ENCODE peak calls at places on chromosomes 1 and 21, in four cellular contexts. G is IMR-90, L is psoas muscle, P is thoracic aorta. M is an unnamed sample.

GRCh38 chr21:25283720-25284119 is 323.6 kb downstream of the MRPL39 start:
- DNase-seq in G (peak; percentile 56), L (no peak), P (no peak), M (no peak)

GRCh38 chr1:23825076-23825761 is at the start of gene HMGCL:
- DNase-seq in G (peak; percentile 84), L (peak; percentile 93), P (peak; percentile 70), M (peak; percentile 78)

GRCh38 chr1:28910379-28911125 is 3.8 kb upstream of the EPB41 start:
- DNase-seq in G (no peak), L (no peak), P (no peak), M (no peak)

GRCh38 chr1:230424440-230425251 is 1.5 kb downstream of the PGBD5 start:
- DNase-seq in G (no peak), L (no peak), P (no peak), M (no peak)

GRCh38 chr1:151972533-151973270 is 21.0 kb downstream of the S100A10 start:
- DNase-seq in G (peak; percentile 87), L (no peak), P (no peak), M (no peak)

GRCh38 chr1:156596426-156596825 is 4.8 kb downstream of the NAXE start:
- DNase-seq in G (no peak), L (no peak), P (no peak), M (no peak)

GRCh38 chr1:159056069-159056698 is 20.4 kb downstream of the AIM2 start:
- DNase-seq in G (no peak), L (no peak), P (no peak), M (no peak)

GRCh38 chr1:168065511-168065910 is 71.2 kb downstream of the GPR161 start:
- DNase-seq in G (no peak), L (no peak), P (no peak), M (no peak)

GRCh38 chr21:46055863-46056281 is 42.0 kb upstream of the COL6A2 start:
- DNase-seq in G (peak; percentile 50), L (peak; percentile 61), P (no peak), M (no peak)

GRCh38 chr1:184507165-184507564 is 120.3 kb downstream of the C1orf21 start:
- DNase-seq in G (no peak), L (no peak), P (no peak), M (no peak)

GRCh38 chr1:32051706-32052105 is 21.0 kb upstream of the TMEM39B start:
- DNase-seq in G (no peak), L (no peak), P (no peak), M (no peak)

GRCh38 chr1:65332821-65333220 is 23.5 kb downstream of the DNAJC6 start:
- DNase-seq in G (no peak), L (no peak), P (no peak), M (no peak)

GRCh38 chr1:182227864-182228547 is 163.6 kb downstream of the GLUL start:
- DNase-seq in G (no peak), L (no peak), P (no peak), M (no peak)

GRCh38 chr1:172978595-172978994 is 72.1 kb downstream of the TNFSF18 start:
- DNase-seq in G (no peak), L (no peak), P (no peak), M (no peak)

GRCh38 chr1:206685256-206685748 is 597 bp downstream of the MAPKAPK2 start:
- DNase-seq in G (peak; percentile 53), L (peak; percentile 58), P (no peak), M (peak; percentile 17)

GRCh38 chr21:28445081-28445830 is 547.4 kb downstream of the LTN1 start:
- DNase-seq in G (peak; percentile 91), L (no peak), P (no peak), M (no peak)

GRCh38 chr1:229340496-229340895 is 2.4 kb downstream of the CCSAP start:
- DNase-seq in G (no peak), L (no peak), P (no peak), M (no peak)

GRCh38 chr1:212828395-212828794 is 19.1 kb downstream of the SPATA45 start:
- DNase-seq in G (no peak), L (no peak), P (no peak), M (no peak)

GRCh38 chr1:108862017-108862610 is 5.2 kb upstream of the AKNAD1 start:
- DNase-seq in G (no peak), L (no peak), P (no peak), M (no peak)

DNA sequence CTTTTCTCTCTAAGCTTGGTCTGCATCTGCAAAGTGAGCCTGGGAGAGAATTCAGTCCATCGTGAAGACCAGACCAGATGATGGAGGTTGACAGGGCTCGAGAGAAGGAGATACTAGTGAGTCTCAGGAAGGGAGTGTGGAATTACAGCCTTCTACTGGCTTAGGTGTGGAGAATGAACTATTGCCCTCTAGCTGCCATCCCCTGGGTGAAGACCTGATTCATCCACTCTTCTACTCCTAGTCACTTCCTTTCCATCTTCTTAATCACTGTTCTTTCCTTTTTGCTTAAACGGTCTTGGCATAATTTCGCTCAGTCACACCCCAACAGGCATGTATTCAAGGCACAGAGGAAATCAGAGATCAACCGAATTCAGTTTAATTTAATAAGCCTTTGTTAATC is 34.0 kb upstream of the HSD17B7 start:
- DNase-seq in G (peak; percentile 28), L (no peak), P (no peak), M (no peak)
- TF ChIP-seq CTCF in G (no peak), L (no peak), P (no peak), M (no peak)

DNA sequence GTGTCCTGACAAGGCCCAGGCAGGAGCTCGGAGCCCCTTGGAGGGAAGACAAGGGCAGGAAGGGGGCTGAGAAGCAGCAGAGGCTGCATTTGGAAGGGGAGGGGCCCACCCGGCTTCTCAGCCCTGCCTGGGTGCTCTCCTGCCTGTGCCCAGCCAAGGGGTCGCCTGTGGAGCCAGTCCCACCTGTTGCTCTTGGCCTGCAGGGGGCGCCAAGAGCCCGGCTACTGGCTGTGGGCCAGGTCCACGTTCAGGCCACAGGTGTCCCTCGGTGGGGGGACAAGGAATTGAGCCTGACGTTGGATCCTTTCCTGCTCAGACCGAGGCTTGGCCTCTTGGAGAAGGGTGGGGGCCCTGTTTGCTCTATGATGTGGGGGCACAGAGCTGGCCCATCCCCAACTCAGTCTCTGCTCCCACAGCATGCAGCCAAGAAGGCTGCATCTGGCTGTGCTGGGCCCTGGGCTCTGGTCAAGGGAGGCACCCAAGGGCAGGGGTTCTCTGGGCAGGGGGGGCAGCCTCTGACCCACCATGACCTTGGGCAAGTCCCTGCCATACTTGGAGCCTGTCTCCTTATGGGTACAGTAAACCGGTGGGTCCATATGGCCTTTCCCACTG is 10.9 kb downstream of the WNT4 start:
- DNase-seq in G (no peak), L (peak; percentile 35), P (no peak), M (peak; percentile 73)
- TF ChIP-seq CTCF in G (peak; percentile 50), L (peak; percentile 69), P (peak; percentile 21), M (peak; percentile 98)

GRCh38 chr1:11262171-11263049 is at the start of gene MTOR:
- DNase-seq in G (peak; percentile 100), L (peak; percentile 98), P (peak; percentile 99), M (peak; percentile 92)
- TF ChIP-seq CTCF in G (peak; percentile 14), L (peak; percentile 21), P (peak; percentile 21), M (no peak)

GRCh38 chr1:225441314-225442119 is 13.7 kb upstream of the LBR start:
- DNase-seq in G (no peak), L (no peak), P (no peak), M (no peak)
- TF ChIP-seq CTCF in G (peak; percentile 40), L (no peak), P (no peak), M (peak; percentile 50)

GRCh38 chr1:244451539-244451950 is at the start of gene ADSS2:
- DNase-seq in G (no peak), L (no peak), P (no peak), M (no peak)

GRCh38 chr1:244450597-244451538 is 841 bp downstream of the ADSS2 start:
- DNase-seq in G (peak; percentile 89), L (peak; percentile 63), P (no peak), M (peak; percentile 31)

GRCh38 chr1:244449936-244450508 is 1.7 kb downstream of the ADSS2 start:
- DNase-seq in G (no peak), L (no peak), P (no peak), M (no peak)

GRCh38 chr1:244454412-244454811 is 2.7 kb upstream of the ADSS2 start:
- DNase-seq in G (no peak), L (no peak), P (no peak), M (no peak)

GRCh38 chr1:244451951-244452795 is 464 bp upstream of the ADSS2 start:
- DNase-seq in G (peak; percentile 99), L (peak; percentile 100), P (peak; percentile 98), M (peak; percentile 97)
- TF ChIP-seq CTCF in G (peak; percentile 61), L (peak; percentile 42), P (peak; percentile 54), M (peak; percentile 51)

DNA sequence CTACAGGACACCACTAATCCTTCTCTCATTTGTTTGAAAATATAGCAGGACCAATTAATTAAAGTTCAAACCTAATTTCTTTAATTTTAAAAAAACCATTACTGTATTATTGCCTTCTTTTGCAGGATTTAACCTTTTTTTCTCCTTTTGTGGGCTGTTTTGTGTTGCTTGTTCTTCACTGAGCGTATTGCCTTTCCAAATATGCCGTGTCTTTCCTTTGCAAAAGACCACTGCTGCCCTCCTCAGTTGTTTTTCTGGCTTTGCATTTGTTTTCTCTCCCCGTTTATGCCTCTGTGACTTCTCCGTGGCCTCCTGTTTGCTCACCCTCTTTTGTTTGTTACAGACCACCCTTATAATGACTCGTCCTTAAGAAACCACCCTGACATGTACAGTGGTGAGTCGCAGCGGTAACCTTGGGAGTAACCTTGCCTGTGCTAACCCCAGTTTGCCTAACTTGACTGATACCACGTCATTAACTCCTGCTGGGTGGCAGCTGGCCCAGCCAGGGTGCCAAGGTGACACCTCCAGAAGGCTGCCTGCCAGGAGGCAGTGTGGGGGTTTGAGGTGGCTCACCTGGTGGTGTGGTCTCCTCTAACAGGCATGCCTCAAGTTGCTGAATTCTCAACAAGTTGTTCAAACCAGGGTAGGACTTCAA is 81.1 kb upstream of the CNTN2 start:
- DNase-seq in G (no peak), L (no peak), P (no peak), M (no peak)
- TF ChIP-seq CTCF in G (no peak), L (no peak), P (no peak), M (no peak)

DNA sequence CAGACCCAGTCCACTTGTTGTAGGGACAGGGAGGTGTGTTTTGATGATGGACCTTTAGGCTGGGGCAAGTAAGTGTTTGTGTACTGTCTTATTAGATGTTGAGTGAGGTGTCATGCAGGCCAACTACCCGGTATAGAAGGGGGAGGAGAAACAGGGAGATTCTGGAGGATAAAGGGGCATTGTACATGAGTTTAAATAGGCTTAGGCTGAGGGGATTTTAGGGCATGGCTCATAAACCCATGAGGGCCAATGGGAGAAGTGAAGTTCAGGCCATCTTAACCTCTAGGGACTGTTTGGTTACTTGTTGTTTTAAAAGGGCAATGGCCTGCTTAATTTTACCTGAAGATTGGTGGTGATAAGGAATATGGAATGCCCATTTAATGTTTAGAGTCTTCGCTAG is 38.2 kb upstream of the PLA2G5 start:
- DNase-seq in G (no peak), L (no peak), P (no peak), M (no peak)
- TF ChIP-seq CTCF in G (no peak), L (no peak), P (no peak), M (no peak)

DNA sequence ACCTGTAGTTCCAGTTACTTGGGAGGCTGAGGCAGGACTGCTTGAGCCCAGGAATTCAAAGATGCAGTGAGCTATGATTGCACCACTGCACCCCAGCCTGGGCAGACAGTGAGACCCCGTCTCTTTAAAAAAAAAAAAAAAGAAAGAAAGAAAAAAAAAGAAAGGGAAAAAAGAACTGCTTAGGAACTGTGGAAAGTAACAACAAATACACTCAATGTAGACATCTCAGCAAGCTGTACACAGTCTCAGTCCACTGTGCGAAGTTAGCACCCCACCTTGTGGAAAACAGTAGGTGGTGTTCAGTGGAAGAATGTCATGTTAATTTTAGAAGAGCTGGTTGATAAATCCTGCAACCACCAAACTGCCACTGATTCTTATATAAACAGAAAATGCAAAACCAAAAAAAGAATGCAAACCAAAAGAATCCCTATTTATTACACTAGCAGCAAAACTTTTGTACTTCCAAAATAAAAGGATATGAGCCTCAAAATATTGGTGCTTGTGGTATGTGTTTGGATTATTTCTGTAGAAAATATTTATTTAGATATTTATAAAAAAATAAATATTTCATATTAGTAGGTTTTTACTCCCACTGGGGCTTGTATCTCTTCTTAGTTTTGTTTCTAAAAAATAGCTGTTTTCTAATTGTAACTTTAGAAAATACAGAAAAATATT is 31.1 kb downstream of the ALG14 start:
- DNase-seq in G (peak; percentile 92), L (no peak), P (no peak), M (peak; percentile 17)
- TF ChIP-seq CTCF in G (peak; percentile 97), L (peak; percentile 56), P (peak; percentile 79), M (peak; percentile 78)

M was measured in progenitor cell of endocrine pancreas.